ENCODE peak calls at places on chromosome 1, in six cellular contexts. G is adrenal gland, Q is fibroblast of pulmonary artery, N is BE2C, Z is glutamatergic neuron, F is AG04450. E is an unnamed sample.

GRCh38 chr1:187685338-187685737 is 856.6 kb downstream of the PLA2G4A start:
- DNase-seq in Z (no peak), G (no peak), Q (peak), N (no peak), F (peak), E (no peak)

GRCh38 chr1:36605942-36606690 is 123.4 kb upstream of the CSF3R start:
- DNase-seq in N (no peak), G (no peak), F (no peak), Z (no peak), Q (no peak), E (no peak)

GRCh38 chr1:209368864-209369598 is 214.5 kb upstream of the CAMK1G start:
- DNase-seq in Z (no peak), N (no peak), F (peak), Q (peak), G (no peak), E (no peak)

GRCh38 chr1:153353226-153353947 is 4.3 kb upstream of the S100A9 start:
- DNase-seq in Z (peak), N (peak), G (peak), Q (peak), F (no peak), E (peak)

GRCh38 chr1:65965112-65965511 is 172.4 kb downstream of the PDE4B start:
- DNase-seq in F (no peak), Z (no peak), G (no peak), Q (no peak), N (no peak), E (no peak)

GRCh38 chr1:36123357-36123756 is 1.7 kb downstream of the COL8A2 start:
- DNase-seq in F (no peak), Z (no peak), N (no peak), Q (no peak), G (no peak), E (no peak)

GRCh38 chr1:228997721-228998144 is 262.5 kb downstream of the RHOU start:
- DNase-seq in N (no peak), G (no peak), Q (no peak), F (no peak), Z (no peak), E (no peak)

GRCh38 chr1:231107186-231107585 is 54.7 kb upstream of the TRIM67 start:
- DNase-seq in F (no peak), Q (no peak), G (no peak), N (no peak), Z (no peak), E (no peak)

GRCh38 chr1:62536865-62537264 is 60.5 kb upstream of the ANGPTL3 start:
- DNase-seq in G (no peak), F (no peak), Z (no peak), N (no peak), Q (no peak), E (no peak)

DNA sequence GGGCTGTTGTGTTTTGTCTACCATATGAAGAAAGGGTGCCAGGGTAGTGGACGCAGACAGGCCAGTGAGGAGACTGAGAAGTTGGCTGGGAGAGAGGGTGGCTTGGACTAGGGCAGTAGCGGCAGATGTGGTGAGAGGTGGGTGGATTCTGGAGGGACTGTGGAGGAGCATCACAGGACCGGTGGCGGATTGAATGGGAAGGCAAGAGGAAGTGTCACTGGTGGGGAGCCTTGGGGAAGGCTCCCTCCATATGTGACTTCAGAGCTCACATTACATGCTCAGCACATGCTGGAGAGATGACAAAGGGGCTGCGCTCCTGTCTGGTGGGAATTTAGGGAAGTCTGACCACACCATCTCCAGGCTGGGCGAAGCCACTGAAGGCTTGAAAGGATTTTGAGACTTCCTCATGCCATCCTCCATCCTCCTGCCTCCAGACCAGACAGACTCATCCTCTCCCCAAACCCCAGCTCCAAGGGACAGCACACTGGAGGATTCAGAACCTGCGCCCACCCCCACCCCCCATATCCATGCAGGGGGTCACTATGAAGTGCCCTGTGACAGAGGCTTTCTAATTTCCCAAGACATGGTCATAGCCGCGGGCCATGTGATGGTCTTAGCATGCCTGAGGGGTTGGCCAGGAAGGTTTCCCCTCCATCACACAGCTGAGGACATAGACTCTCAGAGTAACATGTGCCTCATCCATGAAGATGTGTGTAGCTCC is 138.8 kb upstream of the WNT4 start:
- DNase-seq in Q (no peak), N (no peak), Z (no peak), G (no peak), F (no peak), E (no peak)
- TF ChIP-seq CTCF in Q (no peak), N (no peak), Z (no peak), G (no peak), F (no peak), E (no peak)

DNA sequence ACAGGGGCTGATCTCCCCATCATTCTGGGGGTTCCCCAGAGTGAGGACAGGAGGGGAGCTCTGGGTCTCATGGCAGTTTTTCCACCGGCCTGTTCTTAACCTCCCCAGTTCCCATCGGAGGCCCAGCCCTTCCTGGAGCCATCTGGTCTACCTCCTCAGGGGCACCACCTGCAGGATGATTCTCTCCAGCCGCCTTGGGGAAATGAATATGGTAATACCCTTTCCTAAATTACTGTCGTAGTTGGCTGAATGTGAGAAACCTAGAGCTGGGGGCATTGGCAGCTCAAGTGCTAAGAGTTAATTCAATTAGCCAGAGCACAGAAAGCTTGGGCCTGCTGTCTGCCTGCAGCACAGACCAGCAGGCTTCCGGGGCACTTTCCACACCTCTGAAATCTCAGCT is 64.9 kb downstream of the TAS1R2 start:
- DNase-seq in Z (peak), G (no peak), N (peak), F (no peak), Q (no peak), E (no peak)
- TF ChIP-seq CTCF in Z (peak), G (no peak), N (peak), F (no peak), Q (no peak), E (peak)

GRCh38 chr1:115467790-115468189 is 129.7 kb upstream of the NGF start:
- DNase-seq in G (no peak), N (no peak), Q (no peak), F (no peak), Z (no peak), E (no peak)
- TF ChIP-seq CTCF in G (no peak), N (no peak), Q (no peak), F (no peak), Z (no peak), E (no peak)

DNA sequence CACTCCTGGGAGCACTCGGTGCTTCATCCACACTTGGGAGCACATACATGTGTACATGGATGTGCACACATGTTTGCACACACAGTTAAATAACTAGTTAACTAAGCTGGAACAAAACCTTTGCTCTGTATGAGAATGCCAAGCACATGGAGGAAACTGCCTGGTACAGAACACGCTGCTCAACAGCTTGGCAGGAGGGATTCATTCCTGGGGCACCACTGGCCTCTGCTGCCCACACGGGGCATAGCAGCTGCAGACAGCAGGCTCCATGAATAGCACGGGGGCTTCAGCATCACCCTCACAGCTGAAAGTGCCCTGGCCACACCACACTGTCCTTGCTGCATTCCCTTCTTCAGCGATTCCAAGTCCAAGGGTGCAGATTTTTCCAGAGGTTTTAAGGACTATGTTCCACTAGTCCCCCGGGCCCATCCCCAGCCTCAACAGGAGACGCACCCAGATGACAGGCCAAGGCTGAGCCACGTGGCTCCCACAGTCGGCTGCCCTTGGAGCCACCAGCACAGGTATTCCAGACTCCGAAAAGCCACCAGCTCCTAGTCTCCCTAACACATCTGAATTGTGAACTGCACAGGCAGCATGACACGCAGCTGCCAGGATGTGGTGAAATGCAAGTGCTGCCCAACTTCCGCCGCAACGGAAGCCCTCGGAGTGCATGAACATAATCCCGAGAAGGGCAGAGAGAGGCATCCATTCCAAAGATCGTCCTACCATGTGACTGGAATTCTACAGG is 16.9 kb downstream of the NPHP4 start:
- DNase-seq in G (no peak), F (peak), N (peak), Z (peak), Q (peak), E (peak)
- TF ChIP-seq CTCF in G (peak), F (peak), N (peak), Z (peak), Q (peak), E (peak)

DNA sequence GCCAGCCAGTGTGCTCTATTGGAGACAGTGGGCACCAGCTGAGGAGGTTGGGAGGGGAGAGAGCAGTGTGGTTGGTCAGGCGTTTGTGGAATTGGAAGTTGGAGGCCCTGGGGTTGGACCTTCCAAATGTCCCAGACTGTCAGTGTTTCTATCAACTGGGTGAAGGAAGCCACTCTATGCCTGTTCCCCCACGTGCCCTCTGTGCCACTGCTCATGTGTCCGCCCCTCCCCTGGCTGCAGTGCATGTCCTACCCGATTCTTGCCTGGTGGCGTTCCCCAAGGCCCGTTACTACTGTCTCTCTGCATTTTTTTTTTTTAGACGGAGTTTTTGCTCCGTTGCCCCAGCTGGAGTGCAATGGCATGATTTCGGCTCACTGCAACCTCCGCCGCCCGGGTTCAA is 21.1 kb downstream of the ADORA1 start:
- DNase-seq in Z (no peak), F (no peak), Q (no peak), N (no peak), G (no peak), E (no peak)
- TF ChIP-seq CTCF in Z (no peak), F (no peak), Q (no peak), N (no peak), G (no peak), E (no peak)

GRCh38 chr1:226186124-226187018 is at the start of gene ACBD3:
- DNase-seq in N (peak), Z (peak), Q (peak), G (peak), F (peak), E (peak)
- TF ChIP-seq CTCF in N (no peak), Z (no peak), Q (no peak), G (no peak), F (no peak), E (no peak)

DNA sequence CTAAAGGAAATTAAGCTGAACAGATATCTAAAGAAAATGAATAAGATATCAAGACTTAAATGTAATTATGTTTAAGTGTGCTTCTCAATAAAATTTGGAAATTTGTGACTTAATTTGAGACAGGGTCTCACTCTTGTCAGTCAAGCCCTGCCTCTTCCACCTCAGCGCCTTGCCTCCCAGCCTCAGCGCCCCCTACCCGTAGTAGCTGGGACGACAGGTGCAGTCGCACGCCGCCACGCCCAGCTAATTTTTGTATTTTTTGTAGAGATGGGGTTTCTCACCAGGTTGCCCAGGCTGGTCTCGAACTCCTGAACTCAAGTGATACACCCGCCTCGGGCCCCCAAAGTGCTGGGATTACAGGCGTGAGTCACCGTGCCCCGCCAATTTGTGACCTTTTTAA is 117.0 kb downstream of the CLEC20A start:
- DNase-seq in F (no peak), Q (no peak), N (no peak), Z (peak), G (no peak), E (peak)
- TF ChIP-seq CTCF in F (peak), Q (peak), N (peak), Z (peak), G (no peak), E (peak)

GRCh38 chr1:39354572-39354971 is 136.9 kb upstream of the BMP8A start:
- DNase-seq in G (no peak), F (no peak), Z (no peak), Q (no peak), N (no peak), E (no peak)
- TF ChIP-seq CTCF in G (no peak), F (peak), Z (no peak), Q (no peak), N (no peak), E (no peak)

DNA sequence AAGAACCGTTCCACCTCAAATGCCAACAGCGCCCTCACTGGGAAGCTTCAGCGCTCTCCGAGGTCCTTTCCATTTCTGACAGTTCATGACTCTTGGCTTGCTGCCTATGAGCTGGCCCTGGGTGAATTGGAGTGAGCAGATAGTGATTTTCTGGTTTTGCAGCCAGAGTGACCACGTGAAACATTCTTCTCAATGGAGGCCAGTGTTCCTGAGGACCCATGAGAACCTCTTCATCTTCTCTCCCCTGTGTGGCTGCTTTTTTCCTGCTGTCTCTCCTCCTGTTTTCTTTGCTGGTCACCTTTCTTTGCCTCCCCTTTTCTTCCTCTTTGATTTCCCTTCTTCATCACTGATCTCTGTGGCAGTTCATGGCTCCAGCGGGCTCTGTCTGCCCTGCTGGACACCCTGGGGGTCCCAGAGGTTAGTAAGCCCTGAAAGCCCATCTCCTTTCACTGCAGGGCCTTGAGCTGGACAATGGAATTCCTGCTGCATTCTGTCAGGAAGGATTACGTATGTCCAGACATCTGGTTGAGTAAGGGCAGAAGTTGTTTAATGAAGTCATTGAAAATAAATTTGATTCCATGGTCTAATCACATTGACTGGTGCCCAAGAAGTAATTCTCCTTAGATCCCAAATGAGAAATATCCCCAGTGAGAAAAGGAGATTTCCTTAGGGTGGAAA is 29.9 kb downstream of the VASH2 start:
- DNase-seq in Q (peak), N (no peak), Z (no peak), F (peak), G (peak), E (no peak)
- TF ChIP-seq CTCF in Q (no peak), N (no peak), Z (no peak), F (no peak), G (no peak), E (no peak)

E was measured in nephron progenitor cell.